ENCODE peak calls at places on chromosome 1, in eight cellular contexts. M is CD8-positive, alpha-beta T cell; C is CD4-positive, CD25-positive, alpha-beta regulatory T cell; I is keratinocyte; Q is psoas muscle; Y is GM23248; P is astrocyte of the cerebellum; G is tibial artery. X is an unnamed sample.

GRCh38 chr1:10507111-10507879 is 32.5 kb downstream of the PEX14 start:
- DNase-seq in M (peak; percentile 39), Y (peak; percentile 87), G (peak; percentile 80), C (peak; percentile 50), I (no peak), P (no peak), Q (peak; percentile 81), X (peak; percentile 91)

GRCh38 chr1:187920976-187921375 is 1092.2 kb downstream of the PLA2G4A start:
- DNase-seq in P (no peak), C (no peak), Q (no peak), Y (no peak), M (no peak), I (no peak), G (no peak), X (no peak)

GRCh38 chr1:77469311-77469710 is 187.5 kb downstream of the AK5 start:
- DNase-seq in G (no peak), Y (no peak), I (no peak), C (no peak), P (no peak), M (no peak), Q (no peak), X (no peak)

GRCh38 chr1:27760411-27760810 is 12.6 kb upstream of the STX12 start:
- DNase-seq in C (no peak), Q (no peak), I (no peak), G (no peak), P (no peak), Y (no peak), M (no peak), X (no peak)

GRCh38 chr1:143661418-143662120 is 310.2 kb downstream of the FAM72C start:
- DNase-seq in C (no peak), M (no peak), P (no peak), I (no peak), Q (no peak), Y (no peak), G (no peak), X (no peak)

GRCh38 chr1:247740721-247741120 is 2.3 kb downstream of the OR14K1 start:
- DNase-seq in Q (no peak), Y (no peak), M (no peak), P (no peak), I (no peak), G (no peak), C (no peak), X (no peak)

GRCh38 chr1:48471103-48471502 is 901 bp downstream of the SPATA6 start:
- DNase-seq in G (peak; percentile 38), Y (peak; percentile 36), P (no peak), Q (peak; percentile 66), M (no peak), I (no peak), C (no peak), X (peak; percentile 40)

GRCh38 chr1:231807498-231807897 is 180.9 kb downstream of the DISC1 start:
- DNase-seq in I (no peak), C (no peak), Q (no peak), G (no peak), Y (peak; percentile 11), P (no peak), M (no peak), X (no peak)

GRCh38 chr1:79599257-79599656 is 592.7 kb upstream of the ADGRL4 start:
- DNase-seq in Y (no peak), C (no peak), P (no peak), M (no peak), I (no peak), G (no peak), Q (no peak), X (no peak)

GRCh38 chr1:183859865-183860264 is 54.9 kb downstream of the RGL1 start:
- DNase-seq in P (peak; percentile 37), G (no peak), Q (no peak), I (no peak), M (no peak), Y (peak; percentile 35), C (no peak), X (peak; percentile 30)

GRCh38 chr1:196980859-196981258 is 3.5 kb downstream of the CFHR5 start:
- DNase-seq in M (no peak), I (no peak), Q (no peak), Y (no peak), C (no peak), P (no peak), G (no peak), X (no peak)

GRCh38 chr1:202750761-202751160 is 40.5 kb upstream of the SYT2 start:
- DNase-seq in G (no peak), M (no peak), I (no peak), C (peak; percentile 16), Y (peak; percentile 10), Q (no peak), P (no peak), X (no peak)

DNA sequence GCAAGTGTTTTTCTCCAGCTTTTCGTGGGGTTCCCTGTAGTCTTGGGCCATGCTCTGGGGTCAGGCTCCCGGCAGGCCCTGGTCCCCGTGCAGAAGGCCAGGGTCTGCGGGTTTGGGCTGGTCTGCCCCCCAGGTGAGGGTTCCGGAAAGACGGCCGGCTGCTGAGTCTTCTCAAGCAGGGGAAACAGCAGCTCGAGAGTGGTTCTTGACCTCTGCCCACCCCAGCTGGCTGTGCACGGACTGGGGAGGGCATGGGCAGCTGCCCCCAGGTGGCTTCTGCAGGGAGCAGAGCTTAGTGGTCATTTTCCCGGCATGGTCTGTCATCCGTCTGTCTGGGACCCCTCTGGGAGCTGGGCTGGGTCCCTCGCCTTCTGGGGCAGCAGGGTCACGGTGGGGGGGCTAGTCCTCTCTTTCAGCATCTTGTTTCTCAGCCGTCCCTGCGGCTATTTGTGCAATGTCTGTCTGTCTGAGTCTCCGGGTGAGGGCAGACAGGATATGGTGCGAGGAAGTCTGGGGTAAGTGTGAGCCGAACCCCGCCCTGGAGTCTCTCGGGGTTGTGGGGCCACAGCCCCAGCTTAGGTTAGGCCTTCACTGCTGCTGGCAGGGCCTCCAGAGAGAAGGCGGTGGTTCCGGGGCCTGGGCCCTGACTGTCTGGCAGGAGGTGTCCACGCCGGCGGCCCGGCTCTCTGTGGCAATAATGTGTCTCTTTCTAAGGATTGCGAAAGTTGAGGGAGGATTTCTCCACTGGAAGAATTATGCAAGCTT is 6.1 kb downstream of the SKI start:
- DNase-seq in I (no peak), M (peak; percentile 73), C (peak; percentile 74), P (no peak), G (peak; percentile 97), Y (peak; percentile 98), Q (peak; percentile 97), X (peak; percentile 98)
- H3K4me3 ChIP-seq in I (peak overlapping the region; percentile 21), M (peak overlapping the region; percentile 82), C (peak overlapping the region; percentile 66), P (peak overlapping the region; percentile 88), G (peak overlapping the region; percentile 88), Y (peak overlapping the region; percentile 90), Q (peak overlapping the region; percentile 71), X (peak overlapping the region; percentile 92)

GRCh38 chr1:39657923-39658485 is 13.9 kb downstream of the NT5C1A start:
- DNase-seq in P (peak; percentile 18), M (peak; percentile 35), C (peak; percentile 51), Q (peak; percentile 86), Y (peak; percentile 76), I (peak; percentile 36), G (peak; percentile 57), X (peak; percentile 67)
- H3K4me3 ChIP-seq in P (no peak overlapping the region), M (no peak overlapping the region), C (no peak overlapping the region), Q (no peak overlapping the region), Y (no peak overlapping the region), I (no peak overlapping the region), G (no peak overlapping the region), X (no peak overlapping the region)

DNA sequence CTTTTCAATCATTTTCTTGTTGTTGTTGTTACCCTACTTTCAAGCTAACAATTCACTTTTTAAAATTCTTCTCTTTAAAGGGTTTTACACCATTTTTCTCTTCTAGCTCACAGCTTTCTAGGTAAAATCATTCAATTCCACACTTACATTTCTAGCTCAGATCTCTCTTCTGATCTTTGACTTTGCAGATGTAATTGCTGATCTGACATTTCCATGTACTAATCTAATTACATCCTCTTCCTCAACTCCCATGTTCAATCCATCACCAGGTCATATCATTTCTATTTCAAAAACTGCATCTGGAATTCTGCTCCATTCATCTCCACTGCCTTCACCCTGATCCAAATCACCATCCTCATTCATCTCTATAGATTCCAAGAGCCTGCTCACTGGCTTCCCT is 3.0 kb downstream of the BCL10 start:
- DNase-seq in G (no peak), P (no peak), Y (no peak), C (no peak), M (no peak), I (no peak), Q (no peak), X (no peak)
- H3K4me3 ChIP-seq in G (no peak overlapping the region), P (no peak overlapping the region), Y (peak overlapping the region; percentile 98), C (peak overlapping the region; percentile 98), M (no peak overlapping the region), I (peak overlapping the region; percentile 96), Q (no peak overlapping the region), X (peak overlapping the region; percentile 98)

GRCh38 chr1:26543444-26543835 is 13.9 kb downstream of the RPS6KA1 start:
- DNase-seq in P (no peak), G (no peak), I (no peak), Y (no peak), M (no peak), Q (no peak), C (no peak), X (no peak)
- H3K4me3 ChIP-seq in P (no peak overlapping the region), G (no peak overlapping the region), I (no peak overlapping the region), Y (no peak overlapping the region), M (no peak overlapping the region), Q (peak overlapping the region; percentile 34), C (no peak overlapping the region), X (no peak overlapping the region)

DNA sequence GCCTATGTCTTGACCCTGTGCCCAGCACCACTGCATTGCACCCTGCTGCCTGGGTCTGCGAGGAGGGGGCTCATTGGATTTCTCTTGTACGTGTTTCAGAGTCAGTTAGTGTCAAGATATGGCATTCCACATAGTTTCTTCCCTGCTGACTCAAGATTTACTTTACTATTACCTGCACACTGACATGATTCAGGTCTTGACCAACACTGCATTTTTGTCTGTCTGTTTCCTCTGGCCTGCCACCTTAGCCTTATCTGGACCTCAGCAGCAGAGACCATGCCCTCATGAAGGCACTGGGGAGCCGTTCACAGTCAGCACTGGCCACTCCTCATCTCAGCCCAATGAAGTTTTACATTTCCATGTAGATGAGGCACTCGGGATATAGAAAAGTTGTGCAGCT is 155.4 kb downstream of the DHRS3 start:
- DNase-seq in I (no peak), M (no peak), G (no peak), P (no peak), Y (no peak), Q (no peak), C (no peak), X (no peak)
- H3K4me3 ChIP-seq in I (no peak overlapping the region), M (no peak overlapping the region), G (no peak overlapping the region), P (no peak overlapping the region), Y (no peak overlapping the region), Q (no peak overlapping the region), C (no peak overlapping the region), X (no peak overlapping the region)

GRCh38 chr1:22563671-22564612 is 653 bp downstream of the EPHA8 start:
- DNase-seq in M (no peak), P (no peak), G (no peak), I (no peak), Y (no peak), Q (no peak), C (no peak), X (no peak)
- H3K4me3 ChIP-seq in M (no peak overlapping the region), P (no peak overlapping the region), G (no peak overlapping the region), I (no peak overlapping the region), Y (no peak overlapping the region), Q (no peak overlapping the region), C (no peak overlapping the region), X (no peak overlapping the region)

GRCh38 chr1:205072286-205072685 is 12.0 kb downstream of the TMEM81 start:
- DNase-seq in Q (no peak), P (no peak), M (no peak), Y (no peak), C (no peak), G (no peak), I (no peak), X (no peak)
- H3K4me3 ChIP-seq in Q (no peak overlapping the region), P (no peak overlapping the region), M (no peak overlapping the region), Y (no peak overlapping the region), C (no peak overlapping the region), G (no peak overlapping the region), I (no peak overlapping the region), X (no peak overlapping the region)